ENCODE peak calls at places on chromosome 3, in five cellular contexts. One of them, this sample, is unnamed.

GRCh38 chr3:13745636-13746035 is 134.2 kb downstream of the WNT7A start:
- DNase-seq in EL: no peak
- DNase-seq in EH: no peak
- DNase-seq in ELR: no peak
- DNase-seq in natural killer cell: no peak
- DNase-seq in this sample: no peak

GRCh38 chr3:67898916-67899315 is 244.5 kb upstream of the SUCLG2 start:
- DNase-seq in ELR: no peak
- DNase-seq in natural killer cell: no peak
- DNase-seq in EL: no peak
- DNase-seq in EH: no peak
- DNase-seq in this sample: no peak

GRCh38 chr3:71395470-71395869 is 188.1 kb downstream of the FOXP1 start:
- DNase-seq in EH: no peak
- DNase-seq in EL: no peak
- DNase-seq in ELR: no peak
- DNase-seq in natural killer cell: no peak
- DNase-seq in this sample: no peak

GRCh38 chr3:57655727-57656126 is 37.1 kb downstream of the DENND6A start:
- DNase-seq in ELR: no peak
- DNase-seq in EL: no peak
- DNase-seq in natural killer cell: no peak
- DNase-seq in EH: no peak
- DNase-seq in this sample: no peak

GRCh38 chr3:100159564-100160153 is 45.4 kb upstream of the FILIP1L start:
- DNase-seq in ELR: peak
- DNase-seq in EL: peak
- DNase-seq in EH: peak
- DNase-seq in natural killer cell: no peak
- DNase-seq in this sample: no peak

GRCh38 chr3:13715167-13715954 is 164.5 kb downstream of the WNT7A start:
- DNase-seq in natural killer cell: no peak
- DNase-seq in EL: no peak
- DNase-seq in ELR: no peak
- DNase-seq in EH: no peak
- DNase-seq in this sample: no peak

GRCh38 chr3:128060473-128061381 is 8.5 kb downstream of the SEC61A1 start:
- DNase-seq in ELR: peak
- DNase-seq in EL: peak
- DNase-seq in natural killer cell: no peak
- DNase-seq in EH: peak
- DNase-seq in this sample: no peak

GRCh38 chr3:142866841-142867631 is 21.8 kb downstream of the PCOLCE2 start:
- DNase-seq in ELR: no peak
- DNase-seq in EH: no peak
- DNase-seq in natural killer cell: no peak
- DNase-seq in EL: no peak
- DNase-seq in this sample: no peak

GRCh38 chr3:105845488-105845887 is 23.3 kb downstream of the CBLB start:
- DNase-seq in EL: no peak
- DNase-seq in EH: no peak
- DNase-seq in natural killer cell: no peak
- DNase-seq in ELR: no peak
- DNase-seq in this sample: no peak

GRCh38 chr3:58032186-58032585 is 24.0 kb downstream of the FLNB start:
- DNase-seq in natural killer cell: no peak
- DNase-seq in ELR: no peak
- DNase-seq in EH: peak
- DNase-seq in EL: peak
- DNase-seq in this sample: no peak

GRCh38 chr3:52891164-52891563 is 6.2 kb downstream of the STIMATE start:
- DNase-seq in natural killer cell: no peak
- DNase-seq in EH: no peak
- DNase-seq in ELR: peak
- DNase-seq in EL: no peak
- DNase-seq in this sample: no peak

This sample was measured in 8988T.